ENCODE peak calls at places on chromosome 7, in six cellular contexts. C is vagina, A is fibroblast of lung, S is Panc1, L is nephron progenitor cell, W is WTC11. R is an unnamed sample.

GRCh38 chr7:16465469-16466086 is at the start of gene SOSTDC1:
- DNase-seq in C (no peak), A (peak; percentile 37), S (no peak), L (no peak), W (no peak), R (peak; percentile 23)

GRCh38 chr7:121525155-121525819 is 129.2 kb upstream of the FAM3C start:
- DNase-seq in C (no peak), A (peak; percentile 14), S (no peak), L (no peak), W (no peak), R (no peak)

GRCh38 chr7:69244691-69245090 is 353.6 kb upstream of the AUTS2 start:
- DNase-seq in C (no peak), A (no peak), S (no peak), L (no peak), W (no peak), R (no peak)

GRCh38 chr7:123275036-123275753 is 75.4 kb upstream of the SLC13A1 start:
- DNase-seq in C (no peak), A (peak; percentile 59), S (no peak), L (no peak), W (no peak), R (no peak)

GRCh38 chr7:36648441-36648840 is 75.9 kb downstream of the AOAH start:
- DNase-seq in C (no peak), A (no peak), S (no peak), L (no peak), W (no peak), R (no peak)

GRCh38 chr7:107751113-107751512 is 7.2 kb downstream of the CBLL1 start:
- DNase-seq in C (no peak), A (no peak), S (no peak), L (no peak), W (peak; percentile 34), R (no peak)

GRCh38 chr7:143327903-143328302 is 12.0 kb downstream of the CLCN1 start:
- DNase-seq in C (no peak), A (no peak), S (no peak), L (no peak), W (no peak), R (no peak)

GRCh38 chr7:103990991-103991390 is 1.5 kb upstream of the RELN start:
- DNase-seq in C (no peak), A (no peak), S (no peak), L (no peak), W (no peak), R (no peak)

GRCh38 chr7:18792866-18793595 is 297.5 kb downstream of the HDAC9 start:
- DNase-seq in C (no peak), A (peak; percentile 52), S (no peak), L (no peak), W (no peak), R (no peak)

GRCh38 chr7:67731704-67732103 is 735.1 kb downstream of the TYW1 start:
- DNase-seq in C (no peak), A (no peak), S (no peak), L (no peak), W (no peak), R (no peak)

DNA sequence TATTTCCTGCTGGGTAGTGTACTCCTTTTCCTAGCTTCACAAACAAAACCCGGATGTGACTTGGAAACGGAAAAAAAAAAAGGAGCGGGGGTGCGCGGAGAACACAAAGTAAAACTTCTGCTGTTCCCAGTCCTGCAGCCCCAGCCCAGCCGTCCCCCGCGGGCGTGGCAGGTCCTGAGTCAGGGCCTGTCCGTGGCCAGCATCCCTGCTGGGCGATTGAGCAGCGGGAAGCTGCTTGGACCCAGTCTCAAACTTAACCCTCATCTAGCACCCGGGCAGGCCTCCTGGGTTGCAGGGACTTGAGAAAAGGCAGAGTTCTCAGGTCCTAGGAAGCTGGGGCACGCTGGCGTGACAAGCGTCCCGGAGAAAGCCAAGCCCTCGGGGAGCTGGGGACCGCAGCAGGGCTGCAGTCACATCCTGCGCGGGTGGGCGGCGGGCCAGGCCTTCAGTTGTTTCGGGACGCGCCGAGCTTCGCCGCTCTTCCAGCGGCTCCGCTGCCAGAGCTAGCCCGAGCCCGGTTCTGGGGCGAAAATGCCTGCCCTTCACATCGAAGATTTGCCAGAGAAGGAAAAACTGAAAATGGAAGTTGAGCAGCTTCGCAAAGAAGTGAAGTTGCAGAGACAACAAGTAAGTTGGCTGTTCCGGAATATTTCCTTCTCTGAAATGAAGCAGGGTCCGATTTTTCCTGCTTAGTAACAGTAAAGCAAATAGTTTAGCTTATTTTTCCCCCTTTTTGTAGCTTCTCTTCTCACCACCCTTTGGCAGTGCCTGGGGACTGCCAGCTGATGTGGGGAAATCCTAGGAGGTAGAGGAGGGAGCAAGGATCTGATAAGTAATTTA is at the start of gene GNG11:
- DNase-seq in C (no peak), A (peak; percentile 74), S (no peak), L (peak; percentile 76), W (peak; percentile 59), R (peak; percentile 51)
- TF ChIP-seq CTCF in C (no peak), A (no peak), S (no peak), L (no peak), W (no peak), R (no peak)

DNA sequence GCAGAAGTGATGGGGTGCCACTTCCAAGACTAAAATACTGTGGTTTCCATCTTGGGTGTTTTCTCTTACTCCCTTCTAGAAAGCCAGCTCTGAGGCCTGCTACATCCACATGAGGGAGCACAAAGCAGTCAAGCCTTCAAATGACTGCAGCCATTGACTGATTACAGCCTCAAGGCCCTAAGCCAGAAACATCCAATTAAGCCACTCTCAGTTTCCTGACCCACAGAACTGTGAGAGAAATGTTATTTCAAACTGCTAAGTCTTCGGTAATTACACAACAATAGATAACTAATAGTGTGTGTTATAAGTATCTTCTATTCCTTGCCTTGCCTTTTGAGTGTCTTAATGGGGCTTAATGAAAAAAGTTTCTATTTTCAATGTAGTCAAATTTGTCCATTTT is 24.8 kb downstream of the BRAF start:
- DNase-seq in C (no peak), A (peak; percentile 17), S (no peak), L (no peak), W (no peak), R (no peak)
- TF ChIP-seq CTCF in C (no peak), A (no peak), S (no peak), L (no peak), W (no peak), R (no peak)

DNA sequence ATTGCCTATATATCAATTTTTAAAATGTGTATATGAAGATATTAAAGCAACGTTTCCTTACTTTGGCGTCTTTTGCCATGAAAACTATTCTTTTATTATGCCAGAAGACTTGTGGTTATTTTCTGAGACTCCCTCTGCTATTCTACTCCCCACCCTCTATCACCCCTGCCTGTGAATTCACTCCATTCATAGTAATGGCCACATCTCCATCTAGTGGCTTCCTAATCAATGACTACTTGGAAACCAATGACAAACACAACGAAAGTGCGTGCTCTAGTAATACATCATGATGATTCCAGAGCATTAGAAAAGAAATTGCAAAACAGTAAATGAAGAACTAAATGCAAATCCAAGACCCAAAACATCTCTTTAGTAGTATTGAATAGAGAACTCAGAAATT is 186.7 kb upstream of the HGF start:
- DNase-seq in C (no peak), A (peak; percentile 84), S (peak; percentile 18), L (no peak), W (no peak), R (peak; percentile 9)
- TF ChIP-seq CTCF in C (no peak), A (peak; percentile 67), S (peak; percentile 62), L (peak; percentile 56), W (peak; percentile 37), R (no peak)

GRCh38 chr7:105756402-105756801 is 120.0 kb downstream of the ATXN7L1 start:
- DNase-seq in C (no peak), A (no peak), S (no peak), L (no peak), W (no peak), R (no peak)

GRCh38 chr7:105764506-105764905 is 111.9 kb downstream of the ATXN7L1 start:
- DNase-seq in C (no peak), A (no peak), S (no peak), L (no peak), W (no peak), R (no peak)

GRCh38 chr7:105759670-105760548 is 116.5 kb downstream of the ATXN7L1 start:
- DNase-seq in C (no peak), A (peak; percentile 81), S (no peak), L (peak; percentile 24), W (peak; percentile 38), R (peak; percentile 56)

GRCh38 chr7:105765846-105766245 is 110.6 kb downstream of the ATXN7L1 start:
- DNase-seq in C (no peak), A (no peak), S (no peak), L (no peak), W (no peak), R (no peak)

GRCh38 chr7:105760549-105761447 is 115.6 kb downstream of the ATXN7L1 start:
- DNase-seq in C (no peak), A (peak; percentile 44), S (no peak), L (no peak), W (no peak), R (no peak)
- TF ChIP-seq CTCF in C (no peak), A (no peak), S (peak; percentile 52), L (no peak), W (no peak), R (no peak)

DNA sequence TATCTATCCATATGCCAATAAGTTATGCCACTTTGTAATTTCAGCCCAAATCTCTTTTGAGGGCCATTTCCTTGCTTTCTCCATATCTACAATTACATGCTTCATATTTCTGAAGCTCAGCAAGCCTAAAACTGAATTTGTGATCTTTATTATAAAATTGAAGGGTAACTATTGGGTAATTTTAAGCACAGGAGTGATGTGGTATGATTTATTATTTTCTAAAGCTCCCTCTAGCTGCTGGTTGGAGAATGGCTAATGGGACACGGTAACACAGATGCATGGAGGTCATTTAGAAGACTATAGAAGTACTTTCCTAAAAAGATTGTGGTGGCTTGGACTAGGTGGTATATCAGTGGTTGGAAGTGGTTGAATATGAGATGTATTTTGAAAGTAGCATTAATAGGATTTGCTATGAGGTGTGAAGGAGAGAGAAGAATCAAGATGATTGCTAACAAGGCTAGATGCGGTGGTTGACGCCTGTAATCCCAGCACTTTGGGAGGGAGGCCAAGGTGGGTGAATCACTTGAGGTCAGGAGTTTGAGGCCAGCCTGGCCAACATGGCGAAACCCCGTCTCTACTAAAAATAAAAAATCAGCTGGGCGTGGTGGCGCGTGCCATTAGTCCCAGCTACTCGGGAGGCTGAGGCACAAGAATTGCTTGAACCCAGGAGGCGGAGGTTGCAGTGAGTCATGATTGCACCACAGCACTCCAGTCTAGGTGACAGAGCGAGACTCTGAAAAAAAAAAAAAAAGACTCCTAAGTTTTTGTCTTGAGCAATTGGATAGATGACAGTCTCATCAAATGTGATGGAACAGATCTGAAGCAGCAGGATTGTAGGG is 13.9 kb downstream of the KLHDC10 start:
- DNase-seq in C (no peak), A (no peak), S (no peak), L (no peak), W (no peak), R (no peak)
- TF ChIP-seq CTCF in C (no peak), A (peak; percentile 42), S (peak; percentile 72), L (no peak), W (no peak), R (no peak)